ENCODE peak calls at places on chromosome 19, in ten cellular contexts. One of them, this sample, is unnamed.

GRCh38 chr19:16628183-16628983 is at the start of gene MED26:
- DNase-seq in BJ: peak
- DNase-seq in iPS DF 6.9: peak
- DNase-seq in stomach: peak
- DNase-seq in fibroblast of pulmonary artery: peak
- DNase-seq in A549: peak
- DNase-seq in GM23338: peak
- DNase-seq in AG04449: peak
- DNase-seq in kidney: peak
- DNase-seq in IMR-90: peak
- DNase-seq in this sample: peak

GRCh38 chr19:801030-801860 is 4.0 kb downstream of the PTBP1 start:
- DNase-seq in kidney: peak
- DNase-seq in BJ: no peak
- DNase-seq in iPS DF 6.9: no peak
- DNase-seq in A549: no peak
- DNase-seq in AG04449: no peak
- DNase-seq in IMR-90: no peak
- DNase-seq in fibroblast of pulmonary artery: peak
- DNase-seq in GM23338: peak
- DNase-seq in stomach: peak
- DNase-seq in this sample: no peak

GRCh38 chr19:56681702-56682101 is 10.1 kb upstream of the ZNF835 start:
- DNase-seq in iPS DF 6.9: no peak
- DNase-seq in kidney: no peak
- DNase-seq in A549: no peak
- DNase-seq in IMR-90: no peak
- DNase-seq in fibroblast of pulmonary artery: no peak
- DNase-seq in GM23338: no peak
- DNase-seq in BJ: no peak
- DNase-seq in AG04449: no peak
- DNase-seq in stomach: no peak
- DNase-seq in this sample: no peak

GRCh38 chr19:57643734-57644133 is 10.8 kb downstream of the ZNF211 start:
- DNase-seq in IMR-90: no peak
- DNase-seq in BJ: no peak
- DNase-seq in stomach: no peak
- DNase-seq in GM23338: no peak
- DNase-seq in kidney: no peak
- DNase-seq in iPS DF 6.9: no peak
- DNase-seq in AG04449: no peak
- DNase-seq in fibroblast of pulmonary artery: no peak
- DNase-seq in A549: no peak
- DNase-seq in this sample: no peak

GRCh38 chr19:3463959-3464796 is 16.1 kb downstream of the SMIM24 start:
- DNase-seq in A549: no peak
- DNase-seq in iPS DF 6.9: no peak
- DNase-seq in BJ: no peak
- DNase-seq in kidney: no peak
- DNase-seq in IMR-90: no peak
- DNase-seq in fibroblast of pulmonary artery: no peak
- DNase-seq in stomach: no peak
- DNase-seq in GM23338: peak
- DNase-seq in AG04449: no peak
- DNase-seq in this sample: no peak

GRCh38 chr19:27843861-27844260 is 1369.1 kb downstream of the UQCRFS1 start:
- DNase-seq in stomach: no peak
- DNase-seq in kidney: no peak
- DNase-seq in GM23338: no peak
- DNase-seq in AG04449: no peak
- DNase-seq in iPS DF 6.9: no peak
- DNase-seq in BJ: no peak
- DNase-seq in fibroblast of pulmonary artery: no peak
- DNase-seq in A549: no peak
- DNase-seq in IMR-90: no peak
- DNase-seq in this sample: no peak

GRCh38 chr19:15427350-15427700 is 8.5 kb upstream of the AKAP8L start:
- DNase-seq in stomach: no peak
- DNase-seq in GM23338: no peak
- DNase-seq in BJ: no peak
- DNase-seq in iPS DF 6.9: no peak
- DNase-seq in A549: no peak
- DNase-seq in kidney: no peak
- DNase-seq in IMR-90: no peak
- DNase-seq in AG04449: no peak
- DNase-seq in fibroblast of pulmonary artery: no peak
- DNase-seq in this sample: no peak

GRCh38 chr19:49165111-49165750 is 7.6 kb downstream of the TRPM4 start:
- DNase-seq in BJ: no peak
- DNase-seq in AG04449: no peak
- DNase-seq in stomach: peak
- DNase-seq in GM23338: peak
- DNase-seq in iPS DF 6.9: no peak
- DNase-seq in kidney: no peak
- DNase-seq in A549: no peak
- DNase-seq in IMR-90: no peak
- DNase-seq in fibroblast of pulmonary artery: no peak
- DNase-seq in this sample: no peak

GRCh38 chr19:17296976-17297375 is 6.2 kb downstream of the ABHD8 start:
- DNase-seq in iPS DF 6.9: no peak
- DNase-seq in IMR-90: no peak
- DNase-seq in stomach: no peak
- DNase-seq in AG04449: no peak
- DNase-seq in fibroblast of pulmonary artery: no peak
- DNase-seq in A549: no peak
- DNase-seq in kidney: no peak
- DNase-seq in GM23338: no peak
- DNase-seq in BJ: no peak
- DNase-seq in this sample: no peak

GRCh38 chr19:38039966-38040365 is 133.0 kb downstream of the SIPA1L3 start:
- DNase-seq in A549: peak
- DNase-seq in IMR-90: peak
- DNase-seq in BJ: peak
- DNase-seq in kidney: no peak
- DNase-seq in AG04449: peak
- DNase-seq in GM23338: no peak
- DNase-seq in stomach: no peak
- DNase-seq in fibroblast of pulmonary artery: peak
- DNase-seq in iPS DF 6.9: no peak
- DNase-seq in this sample: no peak

GRCh38 chr19:3045885-3046603 is 16.3 kb downstream of the TLE5 start:
- DNase-seq in stomach: no peak
- DNase-seq in A549: no peak
- DNase-seq in GM23338: peak
- DNase-seq in IMR-90: no peak
- DNase-seq in kidney: no peak
- DNase-seq in fibroblast of pulmonary artery: no peak
- DNase-seq in BJ: no peak
- DNase-seq in iPS DF 6.9: no peak
- DNase-seq in AG04449: no peak
- DNase-seq in this sample: no peak

GRCh38 chr19:17602872-17603552 is 47.6 kb downstream of the COLGALT1 start:
- DNase-seq in IMR-90: no peak
- DNase-seq in AG04449: no peak
- DNase-seq in fibroblast of pulmonary artery: no peak
- DNase-seq in stomach: no peak
- DNase-seq in A549: no peak
- DNase-seq in GM23338: no peak
- DNase-seq in BJ: no peak
- DNase-seq in iPS DF 6.9: no peak
- DNase-seq in kidney: no peak
- DNase-seq in this sample: no peak

GRCh38 chr19:23800868-23801267 is 42.2 kb upstream of the ZNF681 start:
- DNase-seq in BJ: no peak
- DNase-seq in A549: no peak
- DNase-seq in stomach: no peak
- DNase-seq in fibroblast of pulmonary artery: no peak
- DNase-seq in GM23338: no peak
- DNase-seq in iPS DF 6.9: no peak
- DNase-seq in AG04449: no peak
- DNase-seq in IMR-90: no peak
- DNase-seq in kidney: no peak
- DNase-seq in this sample: no peak

GRCh38 chr19:42247631-42248199 is 5.3 kb upstream of the GSK3A start:
- DNase-seq in fibroblast of pulmonary artery: no peak
- DNase-seq in BJ: no peak
- DNase-seq in A549: no peak
- DNase-seq in stomach: no peak
- DNase-seq in GM23338: no peak
- DNase-seq in kidney: peak
- DNase-seq in iPS DF 6.9: no peak
- DNase-seq in IMR-90: no peak
- DNase-seq in AG04449: no peak
- DNase-seq in this sample: no peak

GRCh38 chr19:16778796-16779411 is 50.3 kb upstream of the SIN3B start:
- DNase-seq in IMR-90: peak
- DNase-seq in stomach: peak
- DNase-seq in kidney: peak
- DNase-seq in iPS DF 6.9: peak
- DNase-seq in BJ: no peak
- DNase-seq in fibroblast of pulmonary artery: peak
- DNase-seq in AG04449: no peak
- DNase-seq in GM23338: peak
- DNase-seq in A549: peak
- DNase-seq in this sample: peak

GRCh38 chr19:2461751-2462634 is 5.2 kb upstream of the LMNB2 start:
- DNase-seq in kidney: peak
- DNase-seq in BJ: no peak
- DNase-seq in iPS DF 6.9: no peak
- DNase-seq in GM23338: peak
- DNase-seq in stomach: peak
- DNase-seq in A549: peak
- DNase-seq in IMR-90: peak
- DNase-seq in fibroblast of pulmonary artery: peak
- DNase-seq in AG04449: no peak
- DNase-seq in this sample: peak

GRCh38 chr19:57434386-57435061 is 601 bp upstream of the ZNF749 start:
- DNase-seq in iPS DF 6.9: no peak
- DNase-seq in BJ: no peak
- DNase-seq in IMR-90: no peak
- DNase-seq in kidney: no peak
- DNase-seq in AG04449: no peak
- DNase-seq in GM23338: peak
- DNase-seq in A549: no peak
- DNase-seq in stomach: no peak
- DNase-seq in fibroblast of pulmonary artery: no peak
- DNase-seq in this sample: no peak

GRCh38 chr19:17318966-17319365 is 9.6 kb downstream of the DDA1 start:
- DNase-seq in GM23338: no peak
- DNase-seq in IMR-90: no peak
- DNase-seq in stomach: no peak
- DNase-seq in AG04449: no peak
- DNase-seq in A549: no peak
- DNase-seq in iPS DF 6.9: no peak
- DNase-seq in fibroblast of pulmonary artery: no peak
- DNase-seq in BJ: no peak
- DNase-seq in kidney: no peak
- DNase-seq in this sample: no peak

GRCh38 chr19:44202470-44202869 is 9.9 kb upstream of the ZNF227 start:
- DNase-seq in stomach: no peak
- DNase-seq in IMR-90: peak
- DNase-seq in iPS DF 6.9: no peak
- DNase-seq in A549: no peak
- DNase-seq in AG04449: peak
- DNase-seq in kidney: no peak
- DNase-seq in GM23338: no peak
- DNase-seq in BJ: no peak
- DNase-seq in fibroblast of pulmonary artery: peak
- DNase-seq in this sample: no peak

GRCh38 chr19:12195501-12195860 is 32.6 kb downstream of the ZNF136 start:
- DNase-seq in kidney: no peak
- DNase-seq in stomach: no peak
- DNase-seq in A549: no peak
- DNase-seq in iPS DF 6.9: no peak
- DNase-seq in BJ: no peak
- DNase-seq in fibroblast of pulmonary artery: peak
- DNase-seq in IMR-90: no peak
- DNase-seq in AG04449: no peak
- DNase-seq in GM23338: peak
- DNase-seq in this sample: no peak
- H3K4me3 ChIP-seq in kidney: peak
- H3K4me3 ChIP-seq in stomach: peak
- H3K4me3 ChIP-seq in A549: no peak
- H3K4me3 ChIP-seq in iPS DF 6.9: peak
- H3K4me3 ChIP-seq in BJ: peak
- H3K4me3 ChIP-seq in fibroblast of pulmonary artery: peak
- H3K4me3 ChIP-seq in IMR-90: peak
- H3K4me3 ChIP-seq in AG04449: peak
- H3K4me3 ChIP-seq in GM23338: peak
- H3K4me3 ChIP-seq in this sample: no peak

DNA sequence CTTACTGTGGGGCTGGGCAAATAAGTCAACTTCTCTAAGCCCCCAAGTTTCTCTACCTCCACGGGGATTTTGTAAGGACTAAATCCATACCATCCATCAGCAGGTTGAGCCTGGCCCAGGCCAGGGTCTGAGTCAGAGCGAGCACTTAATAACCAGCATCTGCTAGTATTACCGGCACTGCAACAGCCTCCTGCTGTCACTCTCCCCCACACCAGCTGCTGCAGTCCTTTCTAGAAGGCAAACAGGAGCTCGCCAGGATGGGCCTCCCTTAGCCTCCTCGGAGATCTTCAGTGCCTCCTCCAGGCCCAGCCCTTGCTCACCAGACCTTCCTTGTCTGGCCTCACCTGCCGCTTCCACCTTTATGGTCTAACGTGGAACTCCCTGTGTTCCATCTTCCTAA is 3.2 kb downstream of the NAPA start:
- DNase-seq in BJ: no peak
- DNase-seq in AG04449: no peak
- DNase-seq in A549: no peak
- DNase-seq in IMR-90: peak
- DNase-seq in GM23338: no peak
- DNase-seq in iPS DF 6.9: no peak
- DNase-seq in fibroblast of pulmonary artery: peak
- DNase-seq in stomach: no peak
- DNase-seq in kidney: no peak
- DNase-seq in this sample: no peak
- H3K4me3 ChIP-seq in BJ: no peak
- H3K4me3 ChIP-seq in AG04449: no peak
- H3K4me3 ChIP-seq in A549: no peak
- H3K4me3 ChIP-seq in IMR-90: no peak
- H3K4me3 ChIP-seq in GM23338: no peak
- H3K4me3 ChIP-seq in iPS DF 6.9: no peak
- H3K4me3 ChIP-seq in fibroblast of pulmonary artery: no peak
- H3K4me3 ChIP-seq in stomach: peak
- H3K4me3 ChIP-seq in kidney: peak
- H3K4me3 ChIP-seq in this sample: no peak

GRCh38 chr19:7730286-7731217 is 1.4 kb downstream of the CLEC4G start:
- DNase-seq in GM23338: peak
- DNase-seq in BJ: no peak
- DNase-seq in A549: no peak
- DNase-seq in fibroblast of pulmonary artery: no peak
- DNase-seq in stomach: no peak
- DNase-seq in AG04449: no peak
- DNase-seq in iPS DF 6.9: no peak
- DNase-seq in IMR-90: no peak
- DNase-seq in kidney: peak
- DNase-seq in this sample: no peak
- H3K4me3 ChIP-seq in GM23338: peak
- H3K4me3 ChIP-seq in BJ: no peak
- H3K4me3 ChIP-seq in A549: no peak
- H3K4me3 ChIP-seq in fibroblast of pulmonary artery: no peak
- H3K4me3 ChIP-seq in stomach: no peak
- H3K4me3 ChIP-seq in AG04449: no peak
- H3K4me3 ChIP-seq in iPS DF 6.9: peak
- H3K4me3 ChIP-seq in IMR-90: no peak
- H3K4me3 ChIP-seq in kidney: no peak
- H3K4me3 ChIP-seq in this sample: no peak

GRCh38 chr19:7917292-7918061 is 2.7 kb upstream of the SNAPC2 start:
- DNase-seq in IMR-90: peak
- DNase-seq in BJ: no peak
- DNase-seq in kidney: peak
- DNase-seq in GM23338: peak
- DNase-seq in fibroblast of pulmonary artery: peak
- DNase-seq in A549: peak
- DNase-seq in iPS DF 6.9: no peak
- DNase-seq in AG04449: no peak
- DNase-seq in stomach: peak
- DNase-seq in this sample: peak
- H3K4me3 ChIP-seq in IMR-90: no peak
- H3K4me3 ChIP-seq in BJ: peak
- H3K4me3 ChIP-seq in kidney: no peak
- H3K4me3 ChIP-seq in GM23338: peak
- H3K4me3 ChIP-seq in fibroblast of pulmonary artery: peak
- H3K4me3 ChIP-seq in A549: peak
- H3K4me3 ChIP-seq in iPS DF 6.9: peak
- H3K4me3 ChIP-seq in AG04449: peak
- H3K4me3 ChIP-seq in stomach: peak
- H3K4me3 ChIP-seq in this sample: peak